ENCODE peak calls at places on chromosome 21, in seven cellular contexts. W, P, F, H, S, X and J are unnamed samples.
A peak's percentile ranks its signal among the peaks of the same experiment; 100 is the strongest.

GRCh38 chr21:38897532-38898421 is 92.0 kb downstream of the ETS2 start:
- DNase-seq in W (no peak), P (no peak), F (no peak), H (no peak), S (no peak), X (no peak), J (peak; percentile 43)

GRCh38 chr21:28089599-28090421 is 902.9 kb downstream of the LTN1 start:
- DNase-seq in W (no peak), P (no peak), F (no peak), H (no peak), S (no peak), X (peak; percentile 29), J (no peak)

GRCh38 chr21:34889287-34889536 is 159.9 kb downstream of the RUNX1 start:
- DNase-seq in W (peak; percentile 73), P (no peak), F (peak; percentile 9), H (no peak), S (no peak), X (peak; percentile 61), J (peak; percentile 25)

GRCh38 chr21:38181101-38181500 is 75.7 kb upstream of the KCNJ15 start:
- DNase-seq in W (no peak), P (no peak), F (no peak), H (no peak), S (no peak), X (no peak), J (no peak)

GRCh38 chr21:34795152-34796141 is 126.7 kb downstream of the CLIC6 start:
- DNase-seq in W (no peak), P (no peak), F (peak; percentile 76), H (peak; percentile 61), S (no peak), X (no peak), J (no peak)

GRCh38 chr21:34693192-34693810 is 24.5 kb downstream of the CLIC6 start:
- DNase-seq in W (no peak), P (peak; percentile 75), F (peak; percentile 55), H (peak; percentile 59), S (no peak), X (peak; percentile 68), J (no peak)

GRCh38 chr21:21067375-21067774 is 69.2 kb downstream of the NCAM2 start:
- DNase-seq in W (no peak), P (no peak), F (no peak), H (no peak), S (no peak), X (no peak), J (no peak)

GRCh38 chr21:39004776-39005605 is 178.3 kb downstream of the PSMG1 start:
- DNase-seq in W (peak; percentile 60), P (peak; percentile 38), F (no peak), H (no peak), S (no peak), X (no peak), J (peak; percentile 64)

GRCh38 chr21:35189077-35189863 is 140.2 kb upstream of the RUNX1 start:
- DNase-seq in W (peak; percentile 52), P (no peak), F (no peak), H (no peak), S (no peak), X (no peak), J (peak; percentile 46)

GRCh38 chr21:25639167-25639921 is at the start of gene JAM2:
- DNase-seq in W (peak; percentile 72), P (no peak), F (no peak), H (no peak), S (no peak), X (peak; percentile 73), J (peak; percentile 66)

GRCh38 chr21:29888437-29888836 is 51.4 kb downstream of the GRIK1 start:
- DNase-seq in W (no peak), P (no peak), F (no peak), H (no peak), S (no peak), X (no peak), J (no peak)

GRCh38 chr21:17929514-17929913 is 110.4 kb upstream of the C21orf91 start:
- DNase-seq in W (no peak), P (no peak), F (no peak), H (no peak), S (no peak), X (no peak), J (no peak)

GRCh38 chr21:40176732-40177131 is 309.5 kb downstream of the PCP4 start:
- DNase-seq in W (no peak), P (no peak), F (no peak), H (no peak), S (no peak), X (no peak), J (no peak)

GRCh38 chr21:40146201-40146890 is 279.1 kb downstream of the PCP4 start:
- DNase-seq in W (no peak), P (no peak), F (no peak), H (no peak), S (no peak), X (no peak), J (no peak)

GRCh38 chr21:27206368-27206982 is 239.6 kb upstream of the ADAMTS5 start:
- DNase-seq in W (no peak), P (no peak), F (no peak), H (no peak), S (no peak), X (no peak), J (no peak)

GRCh38 chr21:24910591-24910990 is 696.7 kb downstream of the MRPL39 start:
- DNase-seq in W (no peak), P (no peak), F (no peak), H (no peak), S (no peak), X (no peak), J (no peak)

GRCh38 chr21:34846601-34847112 is 177.9 kb downstream of the CLIC6 start:
- DNase-seq in W (no peak), P (no peak), F (no peak), H (peak; percentile 61), S (no peak), X (no peak), J (no peak)

GRCh38 chr21:21813295-21813694 is 815.1 kb downstream of the NCAM2 start:
- DNase-seq in W (no peak), P (no peak), F (no peak), H (no peak), S (no peak), X (no peak), J (no peak)

GRCh38 chr21:29430030-29430429 is 131.3 kb downstream of the BACH1 start:
- DNase-seq in W (no peak), P (no peak), F (no peak), H (no peak), S (no peak), X (no peak), J (no peak)

GRCh38 chr21:35428489-35428888 is 379.4 kb upstream of the RUNX1 start:
- DNase-seq in W (peak; percentile 34), P (no peak), F (no peak), H (no peak), S (no peak), X (peak; percentile 21), J (no peak)

GRCh38 chr21:21200939-21201610 is 202.9 kb downstream of the NCAM2 start:
- DNase-seq in W (no peak), P (no peak), F (no peak), H (no peak), S (no peak), X (no peak), J (no peak)

GRCh38 chr21:34997295-34997694 is 51.8 kb downstream of the RUNX1 start:
- DNase-seq in W (no peak), P (peak; percentile 38), F (no peak), H (no peak), S (no peak), X (no peak), J (no peak)

GRCh38 chr21:27371688-27372331 is 404.9 kb upstream of the ADAMTS5 start:
- DNase-seq in W (no peak), P (no peak), F (no peak), H (no peak), S (no peak), X (no peak), J (no peak)

GRCh38 chr21:39863111-39863510 is 4.1 kb upstream of the PCP4 start:
- DNase-seq in W (no peak), P (no peak), F (no peak), H (no peak), S (no peak), X (no peak), J (no peak)

GRCh38 chr21:34890724-34891609 is 158.1 kb downstream of the RUNX1 start:
- DNase-seq in W (peak; percentile 50), P (no peak), F (no peak), H (no peak), S (no peak), X (peak; percentile 44), J (no peak)

GRCh38 chr21:28884481-28884880 is 108.2 kb downstream of the LTN1 start:
- DNase-seq in W (no peak), P (no peak), F (no peak), H (no peak), S (no peak), X (no peak), J (no peak)

GRCh38 chr21:25708467-25709065 is 26.1 kb downstream of the ATP5PF start:
- DNase-seq in W (no peak), P (peak; percentile 60), F (peak; percentile 18), H (peak; percentile 26), S (no peak), X (peak; percentile 64), J (peak; percentile 51)

GRCh38 chr21:41189147-41189538 is 21.2 kb downstream of the BACE2 start:
- DNase-seq in W (no peak), P (no peak), F (no peak), H (no peak), S (no peak), X (no peak), J (no peak)
- TF ChIP-seq POLR2A in W (no peak), P (no peak), F (no peak), H (no peak), S (no peak), X (no peak), J (no peak)

DNA sequence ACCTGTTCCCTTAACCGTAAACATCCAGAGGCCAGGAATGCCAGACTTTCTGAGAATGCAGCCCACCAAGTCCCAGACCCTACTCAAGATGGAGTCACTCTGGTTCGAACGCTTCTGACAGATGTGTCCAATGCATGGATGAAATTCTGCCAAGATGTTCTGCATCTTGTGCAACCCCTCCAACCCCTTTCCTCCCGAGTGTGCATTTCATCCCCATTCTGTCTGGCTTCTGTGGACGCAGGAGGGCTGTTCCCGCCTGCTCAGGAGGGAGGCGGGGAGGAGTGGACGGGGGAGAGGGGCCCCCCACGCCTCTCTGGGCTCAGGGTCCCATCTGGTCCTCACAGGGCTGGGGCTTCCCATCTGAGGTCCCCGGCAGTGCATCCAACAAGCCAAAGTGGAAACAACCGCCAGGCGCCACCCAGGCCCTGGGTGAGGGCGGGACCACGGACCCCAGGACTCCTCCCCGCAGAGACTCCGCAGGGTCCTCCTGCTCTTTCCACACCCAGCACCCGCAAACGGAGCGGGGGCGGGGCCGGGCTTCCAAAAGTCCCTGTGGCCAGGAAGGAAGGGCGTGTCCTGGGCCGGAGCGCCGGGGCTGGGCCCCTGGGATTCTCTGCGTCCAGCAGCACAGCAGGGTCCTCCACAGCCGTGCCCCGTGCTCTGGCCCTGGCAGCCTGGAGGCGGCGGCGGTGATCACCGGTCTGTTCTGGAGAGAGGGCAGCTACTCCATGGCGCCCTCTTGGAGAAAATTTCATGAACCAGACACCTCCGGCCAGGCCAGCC is 27.7 kb upstream of the SUMO3 start:
- DNase-seq in W (peak; percentile 60), P (peak; percentile 97), F (peak; percentile 76), H (no peak), S (no peak), X (peak; percentile 34), J (peak; percentile 54)
- TF ChIP-seq CTCF in W (no peak), P (peak; percentile 70), F (peak; percentile 54), H (peak; percentile 42), S (no peak), X (no peak), J (no peak)

GRCh38 chr21:32316363-32317215 is 17.9 kb downstream of the MRAP start:
- DNase-seq in W (no peak), P (no peak), F (no peak), H (no peak), S (no peak), X (no peak), J (no peak)
- H3K36me3 ChIP-seq in W (no peaks in the 10 kb centered on the region), P (peaks cover 97% of the 10 kb centered on the region), F (peaks cover 27% of the 10 kb centered on the region), H (peaks cover 89% of the 10 kb centered on the region), S (peaks cover 62% of the 10 kb centered on the region), X (no peaks in the 10 kb centered on the region), J (no peaks in the 10 kb centered on the region)

GRCh38 chr21:36860736-36861594 is 105.5 kb downstream of the HLCS start:
- DNase-seq in W (no peak), P (peak; percentile 28), F (peak; percentile 72), H (no peak), S (no peak), X (no peak), J (no peak)
- TF ChIP-seq POLR2A in W (no peak), P (no peak), F (no peak), H (no peak), S (no peak), X (no peak), J (no peak)